ENCODE peak calls at places on chromosomes 11 and 22, in six cellular contexts. One of them, this sample, is unnamed.

GRCh38 chr22:20230777-20231420 is 37.2 kb downstream of the RTN4R start:
- DNase-seq in upper lobe of right lung: no peak
- DNase-seq in CD8-positive, alpha-beta T cell: no peak
- DNase-seq in neural crest cell: no peak
- DNase-seq in activated CD8-positive, alpha-beta memory T cell treated with anti-CD3 and anti-CD28 coated beads for 24 hours: no peak
- DNase-seq in activated naive CD4-positive, alpha-beta T cell: no peak
- DNase-seq in this sample: no peak

GRCh38 chr22:39556970-39557811 is 13.4 kb upstream of the CACNA1I start:
- DNase-seq in upper lobe of right lung: no peak
- DNase-seq in CD8-positive, alpha-beta T cell: peak; percentile 42
- DNase-seq in neural crest cell: no peak
- DNase-seq in activated CD8-positive, alpha-beta memory T cell treated with anti-CD3 and anti-CD28 coated beads for 24 hours: peak; percentile 73
- DNase-seq in activated naive CD4-positive, alpha-beta T cell: peak; percentile 10
- DNase-seq in this sample: no peak

GRCh38 chr11:101470414-101470813 is 113.4 kb downstream of the TRPC6 start:
- DNase-seq in upper lobe of right lung: no peak
- DNase-seq in CD8-positive, alpha-beta T cell: no peak
- DNase-seq in neural crest cell: no peak
- DNase-seq in activated CD8-positive, alpha-beta memory T cell treated with anti-CD3 and anti-CD28 coated beads for 24 hours: no peak
- DNase-seq in activated naive CD4-positive, alpha-beta T cell: no peak
- DNase-seq in this sample: no peak

GRCh38 chr11:95827661-95828060 is 37.4 kb downstream of the CEP57 start:
- DNase-seq in upper lobe of right lung: no peak
- DNase-seq in CD8-positive, alpha-beta T cell: no peak
- DNase-seq in neural crest cell: no peak
- DNase-seq in activated CD8-positive, alpha-beta memory T cell treated with anti-CD3 and anti-CD28 coated beads for 24 hours: no peak
- DNase-seq in activated naive CD4-positive, alpha-beta T cell: no peak
- DNase-seq in this sample: no peak

GRCh38 chr22:44309137-44309536 is 3.6 kb downstream of the SHISAL1 start:
- DNase-seq in upper lobe of right lung: no peak
- DNase-seq in CD8-positive, alpha-beta T cell: no peak
- DNase-seq in neural crest cell: no peak
- DNase-seq in activated CD8-positive, alpha-beta memory T cell treated with anti-CD3 and anti-CD28 coated beads for 24 hours: no peak
- DNase-seq in activated naive CD4-positive, alpha-beta T cell: no peak
- DNase-seq in this sample: no peak

GRCh38 chr11:23233075-23233474 is 372.8 kb upstream of the CCDC179 start:
- DNase-seq in upper lobe of right lung: no peak
- DNase-seq in CD8-positive, alpha-beta T cell: no peak
- DNase-seq in neural crest cell: no peak
- DNase-seq in activated CD8-positive, alpha-beta memory T cell treated with anti-CD3 and anti-CD28 coated beads for 24 hours: no peak
- DNase-seq in activated naive CD4-positive, alpha-beta T cell: no peak
- DNase-seq in this sample: no peak

GRCh38 chr11:114274637-114275036 is 21.6 kb upstream of the NNMT start:
- DNase-seq in upper lobe of right lung: no peak
- DNase-seq in CD8-positive, alpha-beta T cell: no peak
- DNase-seq in neural crest cell: no peak
- DNase-seq in activated CD8-positive, alpha-beta memory T cell treated with anti-CD3 and anti-CD28 coated beads for 24 hours: peak; percentile 1
- DNase-seq in activated naive CD4-positive, alpha-beta T cell: no peak
- DNase-seq in this sample: no peak

GRCh38 chr11:45736424-45736823 is 68.5 kb upstream of the SLC35C1 start:
- DNase-seq in upper lobe of right lung: no peak
- DNase-seq in CD8-positive, alpha-beta T cell: no peak
- DNase-seq in neural crest cell: no peak
- DNase-seq in activated CD8-positive, alpha-beta memory T cell treated with anti-CD3 and anti-CD28 coated beads for 24 hours: no peak
- DNase-seq in activated naive CD4-positive, alpha-beta T cell: no peak
- DNase-seq in this sample: no peak

GRCh38 chr22:23401111-23401909 is 178.8 kb downstream of the IGLL1 start:
- DNase-seq in upper lobe of right lung: peak; percentile 56
- DNase-seq in CD8-positive, alpha-beta T cell: no peak
- DNase-seq in neural crest cell: no peak
- DNase-seq in activated CD8-positive, alpha-beta memory T cell treated with anti-CD3 and anti-CD28 coated beads for 24 hours: no peak
- DNase-seq in activated naive CD4-positive, alpha-beta T cell: no peak
- DNase-seq in this sample: no peak

GRCh38 chr11:118635237-118635591 is 27.8 kb downstream of the PHLDB1 start:
- DNase-seq in upper lobe of right lung: no peak
- DNase-seq in CD8-positive, alpha-beta T cell: no peak
- DNase-seq in neural crest cell: no peak
- DNase-seq in activated CD8-positive, alpha-beta memory T cell treated with anti-CD3 and anti-CD28 coated beads for 24 hours: no peak
- DNase-seq in activated naive CD4-positive, alpha-beta T cell: no peak
- DNase-seq in this sample: no peak

GRCh38 chr11:62652156-62653006 is 721 bp downstream of the INTS5 start:
- DNase-seq in upper lobe of right lung: no peak
- DNase-seq in CD8-positive, alpha-beta T cell: no peak
- DNase-seq in neural crest cell: no peak
- DNase-seq in activated CD8-positive, alpha-beta memory T cell treated with anti-CD3 and anti-CD28 coated beads for 24 hours: no peak
- DNase-seq in activated naive CD4-positive, alpha-beta T cell: no peak
- DNase-seq in this sample: no peak

This sample was measured in immature natural killer cell.